ENCODE peak calls at places on chromosomes 1 and 21, in seven cellular contexts. O is cardiac fibroblast, B is AG04450, A is astrocyte of the spinal cord, Y is A549, U is ovary, F is fibroblast of pulmonary artery. J is an unnamed sample.

GRCh38 chr1:212635141-212635601 is 26.6 kb downstream of the ATF3 start:
- DNase-seq in O (peak), B (no peak), A (no peak), Y (no peak), U (no peak), F (peak), J (no peak)

GRCh38 chr1:217089239-217090014 is 366.2 kb upstream of the ESRRG start:
- DNase-seq in O (peak), B (no peak), A (peak), Y (peak), U (peak), F (peak), J (no peak)

GRCh38 chr1:84621553-84621952 is 47.3 kb upstream of the CTBS start:
- DNase-seq in O (no peak), B (no peak), A (no peak), Y (no peak), U (no peak), F (no peak), J (no peak)

GRCh38 chr1:47575855-47576757 is 138.3 kb downstream of the FOXD2 start:
- DNase-seq in O (no peak), B (peak), A (peak), Y (no peak), U (no peak), F (no peak), J (no peak)

GRCh38 chr1:3717715-3718601 is 34.3 kb upstream of the CCDC27 start:
- DNase-seq in O (no peak), B (no peak), A (no peak), Y (no peak), U (no peak), F (no peak), J (no peak)

GRCh38 chr1:198174297-198174696 is 17.5 kb downstream of the NEK7 start:
- DNase-seq in O (no peak), B (no peak), A (no peak), Y (no peak), U (no peak), F (no peak), J (no peak)

GRCh38 chr1:203702130-203702577 is 62.8 kb upstream of the LAX1 start:
- DNase-seq in O (peak), B (peak), A (peak), Y (peak), U (peak), F (peak), J (peak)

GRCh38 chr1:229263254-229263653 is 7.7 kb upstream of the RAB4A start:
- DNase-seq in O (no peak), B (no peak), A (no peak), Y (no peak), U (no peak), F (no peak), J (no peak)

GRCh38 chr1:25653558-25653957 is 37.0 kb downstream of the MAN1C1 start:
- DNase-seq in O (no peak), B (no peak), A (no peak), Y (no peak), U (peak), F (no peak), J (no peak)

GRCh38 chr21:45299864-45300785 is 12.4 kb upstream of the POFUT2 start:
- DNase-seq in O (peak), B (no peak), A (peak), Y (no peak), U (peak), F (peak), J (no peak)

GRCh38 chr1:16903458-16903796 is 7.6 kb downstream of the RNU1-2 start:
- DNase-seq in O (no peak), B (no peak), A (no peak), Y (no peak), U (no peak), F (no peak), J (no peak)

GRCh38 chr1:204147392-204148097 is 4.3 kb downstream of the ETNK2 start:
- DNase-seq in O (no peak), B (no peak), A (no peak), Y (no peak), U (no peak), F (no peak), J (no peak)

GRCh38 chr1:23475134-23475628 is 8.8 kb downstream of the ASAP3 start:
- DNase-seq in O (peak), B (peak), A (peak), Y (no peak), U (no peak), F (peak), J (peak)

GRCh38 chr1:173113015-173113741 is 62.4 kb upstream of the TNFSF18 start:
- DNase-seq in O (no peak), B (no peak), A (peak), Y (no peak), U (no peak), F (peak), J (no peak)

GRCh38 chr1:185896863-185897262 is 162.7 kb downstream of the HMCN1 start:
- DNase-seq in O (no peak), B (no peak), A (peak), Y (no peak), U (no peak), F (peak), J (no peak)

GRCh38 chr1:150162862-150163706 is 13.4 kb downstream of the PLEKHO1 start:
- DNase-seq in O (peak), B (peak), A (peak), Y (peak), U (peak), F (peak), J (peak)

GRCh38 chr1:231929311-231929710 is 302.7 kb downstream of the DISC1 start:
- DNase-seq in O (peak), B (no peak), A (peak), Y (no peak), U (no peak), F (peak), J (peak)

GRCh38 chr1:81174811-81175476 is 625.8 kb upstream of the ADGRL2 start:
- DNase-seq in O (no peak), B (no peak), A (peak), Y (peak), U (no peak), F (peak), J (peak)

GRCh38 chr1:20711285-20712209 is 6.3 kb downstream of the KIF17 start:
- DNase-seq in O (no peak), B (no peak), A (no peak), Y (no peak), U (no peak), F (no peak), J (no peak)
- TF ChIP-seq CTCF in O (no peak), B (peak), A (no peak), Y (no peak), U (no peak), F (no peak), J (peak)

GRCh38 chr1:227300682-227301081 is 17.6 kb downstream of the CDC42BPA start:
- DNase-seq in O (no peak), B (no peak), A (no peak), Y (no peak), U (no peak), F (no peak), J (no peak)

GRCh38 chr1:227299688-227300087 is 18.6 kb downstream of the CDC42BPA start:
- DNase-seq in O (no peak), B (no peak), A (peak), Y (peak), U (no peak), F (peak), J (no peak)

GRCh38 chr1:227298532-227299174 is 19.6 kb downstream of the CDC42BPA start:
- DNase-seq in O (no peak), B (no peak), A (no peak), Y (no peak), U (no peak), F (no peak), J (no peak)

GRCh38 chr1:227297073-227297793 is 21.1 kb downstream of the CDC42BPA start:
- DNase-seq in O (no peak), B (no peak), A (no peak), Y (no peak), U (no peak), F (no peak), J (no peak)

DNA sequence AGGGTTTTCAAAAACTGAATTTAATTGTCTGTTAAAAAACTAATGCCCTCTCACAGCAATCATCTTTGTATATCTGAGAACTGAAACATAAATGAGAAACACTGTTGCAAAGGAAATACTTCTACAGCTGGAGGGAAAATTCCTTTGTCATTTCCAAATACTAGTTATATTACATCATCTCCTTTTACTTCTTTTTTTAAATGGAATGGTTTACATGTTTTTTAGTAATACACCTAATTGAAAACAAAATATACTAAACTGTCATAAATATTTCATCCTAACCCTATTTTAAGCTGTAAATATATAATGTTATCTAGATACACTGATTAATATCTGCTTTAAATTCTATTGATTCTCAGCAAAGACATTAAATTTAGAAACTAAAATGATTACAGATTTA is 19.1 kb downstream of the CDC42BPA start:
- DNase-seq in O (peak), B (no peak), A (peak), Y (no peak), U (no peak), F (peak), J (no peak)
- H3K4me3 ChIP-seq in O (peak), B (peak), A (no peak), Y (peak), U (no peak), F (peak), J (no peak)

GRCh38 chr1:206609229-206609991 is 2.9 kb downstream of the EIF2D start:
- DNase-seq in O (peak), B (no peak), A (no peak), Y (no peak), U (no peak), F (peak), J (no peak)
- TF ChIP-seq CTCF in O (no peak), B (no peak), A (no peak), Y (no peak), U (no peak), F (no peak), J (no peak)

GRCh38 chr1:114032271-114033218 is 53.3 kb downstream of the OLFML3 start:
- DNase-seq in O (peak), B (peak), A (peak), Y (peak), U (no peak), F (peak), J (no peak)
- H3K4me3 ChIP-seq in O (no peak), B (no peak), A (no peak), Y (no peak), U (no peak), F (no peak), J (no peak)

GRCh38 chr1:160748877-160749269 is 9.8 kb downstream of the SLAMF7 start:
- DNase-seq in O (peak), B (no peak), A (peak), Y (peak), U (no peak), F (peak), J (no peak)

GRCh38 chr1:160750608-160751007 is 11.6 kb downstream of the SLAMF7 start:
- DNase-seq in O (no peak), B (no peak), A (no peak), Y (no peak), U (no peak), F (no peak), J (no peak)

GRCh38 chr1:160747717-160748116 is 8.7 kb downstream of the SLAMF7 start:
- DNase-seq in O (no peak), B (no peak), A (no peak), Y (no peak), U (no peak), F (no peak), J (no peak)

GRCh38 chr1:160746870-160747500 is 7.9 kb downstream of the SLAMF7 start:
- DNase-seq in O (no peak), B (no peak), A (peak), Y (no peak), U (no peak), F (no peak), J (no peak)

DNA sequence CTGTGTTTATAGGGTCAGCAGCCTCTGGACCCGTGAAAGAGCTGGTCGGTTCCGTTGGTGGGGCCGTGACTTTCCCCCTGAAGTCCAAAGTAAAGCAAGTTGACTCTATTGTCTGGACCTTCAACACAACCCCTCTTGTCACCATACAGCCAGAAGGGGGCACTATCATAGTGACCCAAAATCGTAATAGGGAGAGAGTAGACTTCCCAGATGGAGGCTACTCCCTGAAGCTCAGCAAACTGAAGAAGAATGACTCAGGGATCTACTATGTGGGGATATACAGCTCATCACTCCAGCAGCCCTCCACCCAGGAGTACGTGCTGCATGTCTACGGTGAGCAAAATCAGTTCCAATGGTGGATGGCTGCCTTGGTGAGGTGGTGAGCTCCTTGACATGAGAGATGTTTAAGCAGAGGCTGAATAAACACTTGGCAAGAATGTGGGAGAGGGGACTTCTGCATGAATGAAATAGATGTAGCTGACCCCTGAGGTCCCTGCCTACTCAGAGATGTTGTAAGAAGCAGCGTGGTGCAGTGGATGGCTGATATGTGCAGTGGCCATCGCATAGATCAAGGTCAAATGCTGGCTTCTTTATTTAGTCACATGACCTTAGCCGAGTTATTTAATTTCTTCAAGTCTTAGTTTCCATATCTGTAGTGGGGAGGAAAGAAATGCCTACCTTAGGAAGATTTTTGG is 9.3 kb downstream of the SLAMF7 start:
- DNase-seq in O (peak), B (no peak), A (peak), Y (peak), U (no peak), F (peak), J (no peak)
- TF ChIP-seq CTCF in O (no peak), B (no peak), A (no peak), Y (peak), U (no peak), F (no peak), J (no peak)

DNA sequence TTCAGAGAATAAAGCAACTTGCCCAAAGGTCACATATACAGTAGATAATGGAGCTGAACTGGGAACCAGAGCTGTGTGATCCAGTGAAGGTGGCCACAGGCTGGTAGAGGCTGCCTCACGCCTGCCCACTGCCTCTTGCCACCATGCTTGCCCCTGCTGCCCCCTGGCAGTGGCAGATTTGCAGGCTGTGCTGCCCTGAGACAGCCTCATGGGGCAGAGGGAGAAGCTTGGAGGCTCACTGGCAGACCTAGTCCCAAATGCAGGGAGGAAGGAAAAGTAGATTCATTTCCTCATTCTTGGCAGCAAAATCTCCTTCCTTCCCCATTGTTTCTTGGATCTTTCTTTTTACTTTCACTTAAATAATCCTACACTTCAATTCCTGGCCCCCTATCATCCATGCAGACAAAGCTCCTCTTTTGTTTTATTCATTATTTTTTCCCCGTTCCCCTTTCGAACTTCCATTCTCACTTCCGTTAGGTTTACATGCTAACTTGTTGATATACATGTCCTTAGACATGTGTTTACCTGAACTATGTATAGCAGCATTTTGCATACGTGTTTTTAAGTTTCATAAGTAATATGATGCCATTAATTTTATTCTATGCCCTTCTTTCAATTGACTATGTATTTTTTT is 66.9 kb upstream of the LYST start:
- DNase-seq in O (no peak), B (no peak), A (no peak), Y (peak), U (no peak), F (no peak), J (no peak)
- H3K4me3 ChIP-seq in O (no peak), B (no peak), A (no peak), Y (no peak), U (no peak), F (no peak), J (no peak)

GRCh38 chr21:38869946-38870345 is 64.2 kb downstream of the ETS2 start:
- DNase-seq in O (no peak), B (peak), A (peak), Y (peak), U (no peak), F (no peak), J (no peak)
- TF ChIP-seq CTCF in O (peak), B (peak), A (peak), Y (no peak), U (no peak), F (no peak), J (peak)

GRCh38 chr1:1599030-1599916 is 662 bp downstream of the FNDC10 start:
- DNase-seq in O (peak), B (no peak), A (no peak), Y (no peak), U (no peak), F (peak), J (no peak)

GRCh38 chr1:1601564-1602320 is 1.8 kb upstream of the FNDC10 start:
- DNase-seq in O (no peak), B (no peak), A (no peak), Y (no peak), U (no peak), F (no peak), J (no peak)

GRCh38 chr1:1602321-1602931 is 2.5 kb upstream of the FNDC10 start:
- DNase-seq in O (no peak), B (no peak), A (no peak), Y (no peak), U (no peak), F (no peak), J (no peak)

GRCh38 chr1:1599919-1600860 is at the start of gene FNDC10:
- DNase-seq in O (no peak), B (no peak), A (no peak), Y (no peak), U (no peak), F (no peak), J (no peak)

DNA sequence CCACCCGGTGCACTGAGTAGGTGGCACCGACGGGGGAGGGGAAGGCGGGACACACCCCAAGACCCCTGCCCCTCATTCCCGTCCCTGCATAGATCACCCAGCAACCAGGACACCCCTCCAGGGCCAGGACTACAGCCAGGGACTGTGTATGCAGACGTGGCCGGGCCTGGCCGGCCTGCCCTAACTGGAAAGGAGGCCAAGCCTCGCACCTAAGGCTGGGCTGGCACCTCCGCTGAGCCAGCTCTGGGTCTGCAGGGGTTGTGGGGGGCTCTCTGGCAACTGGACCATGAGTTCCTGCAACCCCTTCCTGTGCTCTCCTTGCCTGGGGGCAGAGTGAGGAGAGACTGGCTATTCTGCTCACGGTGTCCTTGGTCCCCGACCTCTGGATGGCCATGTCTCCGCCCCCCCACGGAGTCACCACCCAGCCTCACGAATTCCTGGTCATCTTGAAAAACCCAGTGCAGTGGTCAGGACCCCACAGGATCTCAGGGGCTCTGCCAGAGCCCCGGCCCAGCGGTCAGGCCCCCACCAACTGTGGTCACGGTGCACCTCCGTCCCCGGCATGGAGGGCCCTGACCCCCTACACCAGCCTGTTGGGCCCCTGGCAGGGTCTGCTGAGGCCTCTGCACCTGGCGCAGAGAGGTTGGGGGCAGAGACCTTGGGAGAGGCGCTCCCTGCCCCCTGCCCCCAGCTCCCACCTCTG is 1.1 kb upstream of the FNDC10 start:
- DNase-seq in O (no peak), B (no peak), A (no peak), Y (no peak), U (no peak), F (no peak), J (no peak)
- H3K4me3 ChIP-seq in O (no peak), B (peak), A (no peak), Y (no peak), U (no peak), F (no peak), J (no peak)

DNA sequence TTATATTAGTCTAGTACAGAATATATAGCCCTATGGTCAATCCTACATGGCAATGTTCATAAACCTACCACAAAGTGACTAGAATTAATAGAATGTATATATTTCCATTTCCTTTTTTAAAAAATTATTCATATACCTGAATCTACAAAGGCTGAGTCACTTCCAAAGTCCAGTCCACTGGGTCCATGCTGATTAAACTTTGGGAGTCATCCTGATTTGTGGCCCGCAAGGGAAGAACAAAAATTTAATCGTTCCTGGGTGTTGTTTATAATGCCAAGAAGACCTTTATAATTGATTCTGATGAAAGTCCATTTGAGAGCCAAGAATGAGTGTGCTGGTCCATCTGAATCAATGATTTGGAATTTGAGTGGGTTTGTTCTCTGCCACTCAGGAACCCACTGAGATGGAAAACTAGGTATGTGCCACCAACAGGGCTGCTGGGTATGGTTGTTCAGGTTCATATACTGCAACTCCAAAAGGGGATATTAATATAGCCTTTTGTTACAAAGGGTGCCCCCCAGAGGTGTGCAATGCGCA is 221.9 kb upstream of the PLXNA2 start:
- DNase-seq in O (no peak), B (no peak), A (no peak), Y (no peak), U (no peak), F (no peak), J (no peak)
- TF ChIP-seq CTCF in O (no peak), B (no peak), A (no peak), Y (no peak), U (no peak), F (no peak), J (no peak)